ENCODE peak calls at places on chromosomes 12 and 14, in four cellular contexts. V is A549, I is ovary, D is H1. W is an unnamed sample.

GRCh38 chr14:68621400-68622365 is 171.2 kb downstream of the ZFP36L1 start:
- DNase-seq in V (no peak), I (peak), D (peak), W (no peak)

GRCh38 chr14:101505216-101505970 is 55.9 kb upstream of the DIO3 start:
- DNase-seq in I (peak), V (no peak), D (no peak), W (peak)

GRCh38 chr12:131757111-131757510 is 46.2 kb downstream of the SFSWAP start:
- DNase-seq in V (no peak), I (no peak), D (no peak), W (peak)

GRCh38 chr12:65681226-65681625 is 143.1 kb upstream of the HMGA2 start:
- DNase-seq in D (no peak), V (no peak), I (no peak), W (no peak)

GRCh38 chr14:65927871-65928270 is 515.3 kb downstream of the FUT8 start:
- DNase-seq in D (no peak), I (no peak), V (no peak), W (peak)

GRCh38 chr12:105944628-105945027 is 194.1 kb downstream of the NUAK1 start:
- DNase-seq in D (no peak), V (no peak), I (no peak), W (no peak)

GRCh38 chr14:66099931-66100330 is 386.2 kb upstream of the CCDC196 start:
- DNase-seq in V (no peak), I (no peak), D (no peak), W (no peak)

GRCh38 chr12:82746668-82747067 is 60.0 kb downstream of the TMTC2 start:
- DNase-seq in V (no peak), I (no peak), D (no peak), W (no peak)

GRCh38 chr12:52971701-52972329 is 22.9 kb downstream of the KRT18 start:
- DNase-seq in D (no peak), I (no peak), V (peak), W (no peak)

DNA sequence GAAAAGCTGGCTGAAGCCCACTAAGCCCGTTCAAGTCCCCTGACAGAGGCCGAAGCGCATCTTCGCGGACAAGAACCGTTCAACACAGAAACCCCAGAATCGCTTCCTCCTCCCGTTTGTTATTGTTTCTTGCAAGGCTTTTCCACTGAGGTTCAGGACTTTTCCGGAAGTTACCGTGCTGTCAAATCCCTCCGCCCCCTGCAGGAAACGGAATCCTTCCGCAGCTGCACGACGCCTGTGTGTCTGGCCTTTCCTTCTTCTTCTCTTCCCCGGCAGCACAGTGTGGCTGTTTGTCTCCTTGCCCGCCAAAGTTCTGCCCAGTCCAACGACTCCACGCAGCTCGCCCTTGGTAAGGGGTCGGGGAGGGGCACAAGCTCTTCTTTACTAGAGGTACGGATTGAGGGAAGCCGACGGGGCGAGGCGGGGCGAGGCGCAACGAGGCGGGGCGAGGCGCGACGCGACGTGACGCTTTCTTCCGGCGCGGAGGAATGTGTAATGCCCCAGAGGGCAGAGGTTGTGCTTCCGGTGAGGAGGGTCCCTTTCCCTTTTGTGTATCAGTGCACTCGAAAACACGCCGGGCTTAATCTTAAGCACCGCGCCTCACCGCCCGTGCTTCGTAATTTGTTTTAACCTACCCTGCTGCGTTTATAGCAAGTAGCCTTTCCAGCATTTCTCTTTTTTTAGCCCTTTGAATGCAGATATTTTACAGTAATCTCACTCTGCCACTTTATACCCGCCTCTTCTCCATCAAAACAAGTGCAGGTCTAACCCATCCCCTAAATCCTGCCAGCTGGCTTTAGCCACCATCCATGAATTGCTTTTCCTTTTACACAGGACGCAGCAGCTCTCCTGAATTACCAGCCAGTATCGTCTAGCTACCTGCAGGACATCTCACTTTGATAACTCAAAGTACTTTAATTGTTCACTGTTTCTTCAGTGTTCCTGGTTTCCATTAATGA is at the start of gene KDM5A:
- DNase-seq in I (peak), D (peak), V (peak), W (peak)
- TF ChIP-seq EP300 in I (peak), D (peak), V (no peak), W (no peak)

GRCh38 chr12:124673881-124674617 is 106.6 kb upstream of the NCOR2 start:
- DNase-seq in D (no peak), V (no peak), I (no peak), W (no peak)

GRCh38 chr12:124677552-124678356 is 110.3 kb upstream of the NCOR2 start:
- DNase-seq in V (no peak), D (no peak), I (peak), W (peak)

GRCh38 chr12:124674937-124675336 is 107.5 kb upstream of the NCOR2 start:
- DNase-seq in V (no peak), D (no peak), I (no peak), W (no peak)

GRCh38 chr12:124676725-124677462 is 109.5 kb upstream of the NCOR2 start:
- DNase-seq in I (peak), V (no peak), D (no peak), W (no peak)

DNA sequence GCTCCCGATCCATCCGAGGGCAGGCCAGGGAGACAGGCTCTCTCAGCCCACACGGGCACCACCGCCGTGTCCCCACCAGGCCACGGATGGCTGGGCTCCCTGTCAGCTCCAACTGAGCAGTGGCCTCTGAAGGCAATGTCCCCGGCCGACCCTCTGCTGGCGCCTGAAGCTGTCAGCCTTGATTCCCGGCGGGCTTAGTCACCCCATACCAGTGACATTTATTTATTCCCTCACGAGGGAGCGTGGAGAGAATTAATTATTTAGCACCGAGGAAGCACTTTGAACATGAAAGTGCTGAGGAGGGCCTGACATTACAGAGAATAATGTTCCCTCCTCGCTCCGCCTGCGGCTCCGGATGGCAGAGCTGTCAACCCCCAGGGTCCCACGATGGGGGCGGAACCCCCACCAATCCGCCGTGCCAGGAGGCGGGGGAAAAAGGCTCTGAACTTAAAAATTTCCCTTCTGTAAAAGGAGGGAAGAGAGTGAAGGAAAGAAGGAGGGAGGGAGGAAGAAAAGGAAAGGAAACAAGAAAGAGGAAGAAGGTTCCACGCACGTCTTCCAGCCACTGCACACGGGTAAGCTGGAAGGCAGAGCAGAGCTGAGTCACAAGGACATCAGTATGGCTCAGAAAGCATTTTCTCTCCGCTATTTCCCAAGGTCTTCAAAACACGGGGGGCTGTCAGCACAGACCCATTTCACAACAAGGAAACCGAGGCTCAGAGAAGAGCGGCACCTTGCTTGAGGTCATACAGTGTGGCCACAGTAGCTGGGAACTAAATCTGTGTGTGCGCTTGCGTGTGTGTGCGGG is 108.7 kb upstream of the NCOR2 start:
- DNase-seq in D (no peak), V (no peak), I (peak), W (peak)
- TF ChIP-seq EP300 in D (no peak), V (no peak), I (no peak), W (no peak)

DNA sequence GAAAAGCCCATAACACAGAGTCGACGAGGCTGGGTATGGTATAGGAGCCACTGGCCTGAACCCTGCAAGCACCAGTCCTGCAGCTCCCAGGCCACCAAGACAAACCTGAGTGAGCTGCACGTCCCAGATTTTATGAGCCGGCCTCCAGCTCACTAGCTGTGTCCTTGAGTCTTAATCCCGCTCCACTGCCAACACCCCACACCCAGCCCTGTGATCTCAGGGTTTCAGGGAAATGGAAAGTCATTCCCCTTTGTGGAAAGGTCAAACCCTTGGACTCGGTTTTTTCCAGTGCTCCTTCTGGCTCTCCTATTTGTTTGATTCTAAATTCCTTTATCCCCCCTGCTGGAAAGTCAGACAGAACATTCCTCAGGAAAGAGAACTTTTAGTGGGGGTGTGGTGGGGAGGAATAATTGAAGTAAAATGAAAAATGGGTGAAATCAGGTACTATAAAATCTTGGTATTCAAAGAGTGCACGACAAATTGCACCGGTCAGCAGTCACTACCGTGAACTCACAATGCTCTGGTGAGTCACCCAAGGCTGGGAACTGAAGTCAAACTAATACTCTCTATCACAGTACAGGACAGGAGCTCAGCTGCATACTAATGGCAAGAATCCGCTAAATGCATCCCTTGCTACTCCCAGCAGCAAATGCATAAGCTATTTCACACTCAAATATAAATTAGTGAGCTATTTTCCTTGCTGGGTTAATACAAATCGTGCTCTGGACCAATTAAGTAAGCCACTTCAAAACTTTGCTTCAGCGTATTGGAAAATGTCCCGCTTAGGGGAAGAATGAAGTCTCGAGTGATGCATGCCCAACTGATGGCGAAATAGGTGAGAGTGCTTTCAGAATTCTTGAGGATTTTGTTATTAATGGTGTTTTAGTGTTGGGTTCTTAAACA is 9.0 kb downstream of the PITPNM2 start:
- DNase-seq in I (peak), D (no peak), V (peak), W (no peak)
- TF ChIP-seq EP300 in I (peak), D (no peak), V (no peak), W (no peak)

DNA sequence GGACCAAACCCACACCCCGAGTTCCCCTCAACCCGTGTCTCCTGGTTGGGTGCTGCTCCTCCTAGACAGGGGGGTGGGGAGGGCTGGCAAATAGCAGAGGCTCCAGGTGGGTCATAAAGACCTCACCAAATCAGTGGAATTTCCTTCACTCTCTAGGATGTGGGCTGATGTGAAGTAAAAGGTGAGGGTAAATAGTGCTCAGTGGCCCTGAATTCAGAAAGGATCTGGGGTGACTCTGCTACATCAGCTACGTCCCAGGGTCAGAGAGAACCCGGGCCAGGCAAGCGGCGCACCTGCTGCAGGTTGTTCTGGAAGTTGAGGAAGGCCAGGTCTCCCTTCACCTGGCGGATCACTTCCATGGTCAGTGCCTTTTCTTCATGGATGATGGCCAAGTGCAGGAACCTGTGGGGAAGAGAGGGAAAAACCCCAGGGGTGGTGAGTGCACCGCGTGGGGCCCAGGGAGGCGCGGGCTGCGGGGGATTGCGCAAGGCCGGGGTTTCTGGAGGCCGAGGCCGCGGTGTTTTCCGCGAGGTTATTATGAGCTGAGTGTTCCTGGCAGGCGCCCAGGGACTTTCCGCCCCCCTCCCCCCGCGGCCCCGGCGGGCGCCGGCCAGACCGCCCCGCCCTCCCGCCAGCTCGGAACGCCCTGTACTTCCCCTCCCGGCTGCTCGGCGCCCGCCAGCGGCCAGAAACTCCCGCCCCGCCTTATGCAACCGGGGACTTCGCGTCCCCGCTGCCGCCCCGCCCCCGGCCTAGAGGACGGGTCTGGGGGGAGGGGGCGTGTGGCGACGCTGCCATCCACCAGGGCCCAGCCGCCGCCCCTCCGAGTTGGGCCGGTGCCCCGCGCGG is 928 bp downstream of the NFKBIA start:
- DNase-seq in V (peak), I (peak), D (peak), W (peak)
- TF ChIP-seq EP300 in V (peak), I (peak), D (no peak), W (peak)

GRCh38 chr14:72739446-72740405 is 154.2 kb downstream of the DPF3 start:
- DNase-seq in V (no peak), I (no peak), D (peak), W (no peak)

GRCh38 chr14:72738181-72738611 is 155.7 kb downstream of the DPF3 start:
- DNase-seq in I (no peak), V (no peak), D (peak), W (no peak)

GRCh38 chr14:72736791-72737559 is 156.9 kb downstream of the DPF3 start:
- DNase-seq in I (no peak), D (no peak), V (no peak), W (no peak)

GRCh38 chr14:72736348-72736747 is 157.6 kb downstream of the DPF3 start:
- DNase-seq in D (no peak), I (no peak), V (peak), W (no peak)

DNA sequence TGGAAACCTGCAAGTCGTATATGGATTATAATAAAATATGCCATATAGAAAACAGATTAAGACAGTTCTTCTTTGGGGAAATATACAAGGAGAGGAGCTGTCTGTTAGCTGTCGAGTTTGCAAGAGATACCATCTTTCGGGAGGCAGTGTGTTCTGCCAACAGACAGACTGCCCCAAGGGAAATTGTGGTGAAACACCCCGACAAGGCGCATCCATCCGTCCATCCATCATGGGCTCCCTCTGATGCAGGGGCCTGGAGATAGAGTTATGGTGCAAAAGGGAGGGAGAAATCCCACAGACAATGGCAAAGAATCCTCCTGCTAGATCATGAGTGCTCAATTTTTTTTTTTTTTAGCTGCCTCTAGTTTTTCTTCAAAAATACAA is 156.3 kb downstream of the DPF3 start:
- DNase-seq in V (no peak), D (no peak), I (no peak), W (no peak)
- TF ChIP-seq EP300 in V (no peak), D (no peak), I (no peak), W (no peak)

GRCh38 chr12:47743311-47743860 is 15.3 kb downstream of the RAPGEF3 start:
- DNase-seq in V (no peak), I (no peak), D (no peak), W (no peak)
- TF ChIP-seq EP300 in V (no peak), I (no peak), D (no peak), W (no peak)

W was measured in upper lobe of left lung.